ENCODE peak calls at places on chromosome 11, in seven cellular contexts. X is pancreas, Z is heart right ventricle, M is SJSA1, J is suprapubic skin, A is mesenchymal stem cell, C is fibroblast of lung. W is an unnamed sample.
A peak's percentile ranks its signal among the peaks of the same experiment; 100 is the strongest.

GRCh38 chr11:134678744-134679143 is 266.7 kb upstream of the B3GAT1 start:
- DNase-seq in X (no peak), Z (no peak), M (no peak), J (no peak), A (no peak), C (no peak), W (no peak)

GRCh38 chr11:113394919-113395318 is 7.3 kb downstream of the ANKK1 start:
- DNase-seq in X (no peak), Z (no peak), M (no peak), J (no peak), A (no peak), C (no peak), W (no peak)

GRCh38 chr11:13104619-13105236 is 95.6 kb downstream of the RASSF10 start:
- DNase-seq in X (no peak), Z (no peak), M (no peak), J (no peak), A (no peak), C (no peak), W (no peak)

GRCh38 chr11:123707606-123708205 is 33.8 kb downstream of the ZNF202 start:
- DNase-seq in X (no peak), Z (no peak), M (no peak), J (no peak), A (peak; percentile 71), C (peak; percentile 57), W (no peak)

GRCh38 chr11:2143652-2144548 is 4.7 kb upstream of the IGF2 start:
- DNase-seq in X (no peak), Z (peak; percentile 16), M (no peak), J (no peak), A (no peak), C (no peak), W (no peak)

GRCh38 chr11:34480339-34480738 is 33.3 kb downstream of the ELF5 start:
- DNase-seq in X (no peak), Z (no peak), M (no peak), J (no peak), A (no peak), C (peak; percentile 74), W (no peak)

GRCh38 chr11:65791719-65792213 is 4.9 kb downstream of the OVOL1 start:
- DNase-seq in X (no peak), Z (no peak), M (no peak), J (no peak), A (no peak), C (peak; percentile 22), W (no peak)

GRCh38 chr11:77669848-77670511 is 32.4 kb upstream of the CLNS1A start:
- DNase-seq in X (no peak), Z (no peak), M (no peak), J (no peak), A (peak; percentile 6), C (peak; percentile 68), W (no peak)

GRCh38 chr11:66080055-66080817 is 10.2 kb downstream of the PACS1 start:
- DNase-seq in X (no peak), Z (no peak), M (peak; percentile 89), J (peak; percentile 77), A (peak; percentile 90), C (peak; percentile 81), W (no peak)

GRCh38 chr11:24271798-24272197 is 225.1 kb upstream of the LUZP2 start:
- DNase-seq in X (no peak), Z (no peak), M (no peak), J (no peak), A (no peak), C (no peak), W (no peak)

GRCh38 chr11:123196060-123196714 is 1.1 kb upstream of the CLMP start:
- DNase-seq in X (no peak), Z (no peak), M (no peak), J (no peak), A (no peak), C (no peak), W (no peak)

GRCh38 chr11:71244116-71244815 is 8.1 kb downstream of the SHANK2 start:
- DNase-seq in X (no peak), Z (no peak), M (no peak), J (peak; percentile 24), A (peak; percentile 90), C (no peak), W (no peak)

GRCh38 chr11:31825453-31826391 is 14.6 kb upstream of the PAX6 start:
- DNase-seq in X (no peak), Z (no peak), M (no peak), J (no peak), A (no peak), C (no peak), W (no peak)

GRCh38 chr11:114075891-114076441 is 16.5 kb downstream of the ZBTB16 start:
- DNase-seq in X (no peak), Z (no peak), M (no peak), J (peak; percentile 65), A (peak; percentile 93), C (peak; percentile 12), W (no peak)

GRCh38 chr11:61162092-61162935 is 1.1 kb upstream of the VPS37C start:
- DNase-seq in X (no peak), Z (no peak), M (no peak), J (peak; percentile 42), A (peak; percentile 17), C (peak; percentile 41), W (no peak)

GRCh38 chr11:111285205-111286079 is 12.9 kb upstream of the POU2AF3 start:
- DNase-seq in X (no peak), Z (no peak), M (no peak), J (no peak), A (no peak), C (no peak), W (no peak)

DNA sequence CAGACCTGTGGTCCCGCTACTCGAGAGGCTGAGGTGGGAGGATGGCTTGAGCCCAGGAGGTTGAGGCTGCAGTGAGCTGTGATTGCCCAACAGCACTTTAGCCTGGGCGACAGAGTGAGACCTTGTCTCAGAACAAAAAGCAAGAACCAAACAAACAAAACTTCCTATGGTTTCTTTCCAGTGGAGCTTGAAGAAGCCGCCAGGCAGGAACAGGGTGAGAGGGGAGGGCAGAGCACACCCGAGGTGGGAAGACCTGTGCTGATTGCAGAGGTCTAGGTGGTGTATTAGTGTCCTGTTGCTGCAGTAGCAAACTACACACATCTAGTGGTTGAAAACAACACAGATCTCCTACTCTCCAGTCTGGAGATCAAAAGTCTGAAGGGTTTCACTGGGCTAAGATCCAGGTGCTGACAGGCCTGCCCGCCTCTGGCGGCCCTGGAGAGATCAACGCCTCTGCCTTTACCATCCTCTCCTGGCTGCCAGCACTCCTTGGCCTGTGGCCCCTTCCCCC is 10.5 kb downstream of the ARHGEF17 start:
- DNase-seq in X (no peak), Z (no peak), M (no peak), J (no peak), A (no peak), C (no peak), W (no peak)
- H3K4me1 ChIP-seq in X (no peaks in the 10 kb centered on the region), Z (peaks cover 100% of the 10 kb centered on the region), M (peaks cover 45% of the 10 kb centered on the region), J (peaks cover 53% of the 10 kb centered on the region), A (peaks cover 78% of the 10 kb centered on the region), C (peaks cover 70% of the 10 kb centered on the region), W (peaks cover 9% of the 10 kb centered on the region)

GRCh38 chr11:58829736-58830135 is 14.8 kb downstream of the GLYATL2 start:
- DNase-seq in X (no peak), Z (no peak), M (no peak), J (no peak), A (no peak), C (peak; percentile 77), W (no peak)
- H3K9me3 ChIP-seq in X (no peaks in the 10 kb centered on the region), Z (peaks cover 4% of the 10 kb centered on the region), M (no peaks in the 10 kb centered on the region), J (no peaks in the 10 kb centered on the region), A (peaks cover 10% of the 10 kb centered on the region), C (no peaks in the 10 kb centered on the region), W (no peaks in the 10 kb centered on the region)

GRCh38 chr11:46555269-46556054 is 38.4 kb downstream of the AMBRA1 start:
- DNase-seq in X (no peak), Z (no peak), M (no peak), J (no peak), A (no peak), C (peak; percentile 24), W (no peak)
- H3K27ac ChIP-seq in X (no peak overlapping the region), Z (no peak overlapping the region), M (peak overlapping the region; percentile 3), J (peak overlapping the region; percentile 80), A (no peak overlapping the region), C (no peak overlapping the region), W (peak overlapping the region; percentile 69)

GRCh38 chr11:6898911-6899310 is 6.6 kb upstream of the OR2D2 start:
- DNase-seq in X (no peak), Z (no peak), M (no peak), J (no peak), A (no peak), C (no peak), W (no peak)
- H3K4me1 ChIP-seq in X (no peaks in the 10 kb centered on the region), Z (no peaks in the 10 kb centered on the region), M (no peaks in the 10 kb centered on the region), J (no peaks in the 10 kb centered on the region), A (no peaks in the 10 kb centered on the region), C (no peaks in the 10 kb centered on the region), W (no peaks in the 10 kb centered on the region)

DNA sequence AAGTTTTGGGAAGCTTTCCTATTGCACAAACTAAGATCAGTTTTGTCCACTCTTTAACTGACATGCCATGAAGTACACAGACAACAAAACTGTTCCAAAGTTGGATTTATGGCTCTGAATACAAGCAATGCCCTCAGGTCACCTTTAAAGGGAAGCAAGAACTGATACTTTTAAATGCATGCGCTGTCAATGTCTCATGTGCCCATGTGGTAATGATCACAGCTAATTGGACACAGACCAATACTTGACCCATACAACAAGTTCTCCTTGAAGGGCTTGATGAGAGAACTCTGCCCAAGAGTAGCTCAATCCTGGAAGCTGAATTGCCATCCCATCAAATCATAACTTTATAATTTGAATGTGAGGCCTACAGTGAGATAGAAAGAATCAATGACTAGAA is 624.9 kb downstream of the ETS1 start:
- DNase-seq in X (no peak), Z (no peak), M (no peak), J (no peak), A (no peak), C (no peak), W (no peak)
- H3K9me3 ChIP-seq in X (no peaks in the 10 kb centered on the region), Z (peaks cover 3% of the 10 kb centered on the region), M (no peaks in the 10 kb centered on the region), J (no peaks in the 10 kb centered on the region), A (no peaks in the 10 kb centered on the region), C (no peaks in the 10 kb centered on the region), W (no peaks in the 10 kb centered on the region)

GRCh38 chr11:4048340-4048739 is 46.3 kb upstream of the RRM1 start:
- DNase-seq in X (no peak), Z (no peak), M (no peak), J (no peak), A (peak; percentile 16), C (peak; percentile 61), W (no peak)

GRCh38 chr11:4044971-4045646 is 49.5 kb upstream of the RRM1 start:
- DNase-seq in X (no peak), Z (no peak), M (no peak), J (no peak), A (no peak), C (no peak), W (no peak)

GRCh38 chr11:4050137-4050536 is 44.5 kb upstream of the RRM1 start:
- DNase-seq in X (no peak), Z (no peak), M (no peak), J (no peak), A (no peak), C (no peak), W (no peak)

GRCh38 chr11:4054643-4055042 is 40.0 kb upstream of the RRM1 start:
- DNase-seq in X (no peak), Z (no peak), M (no peak), J (no peak), A (no peak), C (no peak), W (no peak)

DNA sequence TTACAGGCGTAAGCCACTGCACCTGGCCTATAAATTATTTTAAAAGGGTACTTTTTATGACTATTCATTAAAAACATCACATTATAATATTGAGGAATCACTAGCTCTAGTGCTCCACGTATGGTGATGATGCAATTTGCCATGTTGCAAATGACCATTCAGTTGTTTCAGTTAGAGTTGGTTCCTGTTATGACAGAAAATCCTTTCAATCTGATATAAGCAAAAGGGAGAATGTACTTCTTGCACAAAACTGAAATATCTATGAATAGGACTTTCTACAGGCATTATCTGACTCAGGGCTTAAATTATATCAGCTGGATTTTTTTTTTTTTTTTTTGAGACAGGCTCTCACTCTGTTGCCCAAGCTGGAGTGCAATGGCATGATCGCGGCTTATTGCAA is 45.6 kb upstream of the RRM1 start:
- DNase-seq in X (no peak), Z (no peak), M (no peak), J (no peak), A (peak; percentile 30), C (no peak), W (no peak)
- H3K27ac ChIP-seq in X (no peak overlapping the region), Z (no peak overlapping the region), M (no peak overlapping the region), J (no peak overlapping the region), A (no peak overlapping the region), C (no peak overlapping the region), W (no peak overlapping the region)

W was measured in RWPE2.